ENCODE peak calls at places on chromosome 16, in four cellular contexts. E, S, M and O are unnamed samples.

GRCh38 chr16:10646581-10647263 is 48.0 kb downstream of the TEKT5 start:
- DNase-seq in E (no peak), S (no peak), M (no peak), O (no peak)

GRCh38 chr16:29738514-29738913 is 7.3 kb downstream of the C16orf54 start:
- DNase-seq in E (no peak), S (no peak), M (no peak), O (peak; percentile 70)

GRCh38 chr16:3578121-3578520 is 918 bp upstream of the NLRC3 start:
- DNase-seq in E (no peak), S (no peak), M (no peak), O (peak; percentile 63)

GRCh38 chr16:24018485-24018884 is 182.7 kb downstream of the PRKCB start:
- DNase-seq in E (no peak), S (no peak), M (no peak), O (no peak)

GRCh38 chr16:6684076-6684673 is 648.5 kb upstream of the RBFOX1 start:
- DNase-seq in E (peak; percentile 65), S (peak; percentile 63), M (peak; percentile 35), O (peak; percentile 35)

GRCh38 chr16:72371307-72372081 is 199.5 kb upstream of the PMFBP1 start:
- DNase-seq in E (peak; percentile 83), S (peak; percentile 48), M (no peak), O (no peak)

GRCh38 chr16:55391760-55392375 is 67.9 kb downstream of the IRX6 start:
- DNase-seq in E (no peak), S (no peak), M (no peak), O (no peak)

GRCh38 chr16:83728518-83728917 is 79.3 kb upstream of the HSBP1 start:
- DNase-seq in E (no peak), S (no peak), M (no peak), O (no peak)

GRCh38 chr16:11563493-11564040 is 23.2 kb downstream of the LITAF start:
- DNase-seq in E (no peak), S (no peak), M (no peak), O (no peak)

GRCh38 chr16:28219283-28219682 is 7.5 kb upstream of the XPO6 start:
- DNase-seq in E (peak; percentile 26), S (peak; percentile 30), M (no peak), O (no peak)

GRCh38 chr16:67158637-67159600 is 790 bp downstream of the TRADD start:
- DNase-seq in E (peak; percentile 70), S (peak; percentile 56), M (peak; percentile 49), O (peak; percentile 71)

GRCh38 chr16:84453061-84453752 is 51.3 kb downstream of the MEAK7 start:
- DNase-seq in E (no peak), S (no peak), M (no peak), O (no peak)

GRCh38 chr16:31277659-31278260 is 18.0 kb downstream of the ITGAM start:
- DNase-seq in E (no peak), S (no peak), M (no peak), O (no peak)

GRCh38 chr16:81167851-81168250 is 70.6 kb upstream of the BCO1 start:
- DNase-seq in E (no peak), S (no peak), M (no peak), O (no peak)

GRCh38 chr16:86761117-86761971 is 183.0 kb downstream of the FOXL1 start:
- DNase-seq in E (peak; percentile 81), S (peak; percentile 70), M (peak; percentile 60), O (peak; percentile 19)

DNA sequence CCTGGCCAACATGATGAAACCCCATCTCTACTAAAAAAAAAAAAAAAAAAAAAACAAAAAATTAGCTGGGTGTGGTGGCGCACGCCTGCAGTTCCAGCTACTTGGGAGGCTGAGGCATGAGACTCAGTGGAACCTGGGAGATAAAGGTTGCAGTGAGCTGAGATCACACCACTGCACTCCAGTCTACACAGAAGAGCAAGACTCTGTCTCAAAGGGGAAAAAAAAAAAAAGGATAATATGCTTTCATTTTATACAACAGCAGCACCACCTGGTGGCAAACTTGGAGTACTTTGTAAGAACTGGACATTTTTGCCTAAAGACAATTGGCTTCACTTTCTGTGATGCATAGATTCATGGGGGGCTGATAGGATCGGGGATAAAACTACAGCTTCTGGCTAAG is 8.5 kb downstream of the CHTF8 start:
- DNase-seq in E (peak; percentile 79), S (peak; percentile 76), M (peak; percentile 73), O (peak; percentile 77)
- H2AFZ ChIP-seq in E (no peak overlapping the region), S (no peak overlapping the region), M (no peak overlapping the region), O (no peak overlapping the region)

GRCh38 chr16:82621796-82622195 is 5.0 kb upstream of the CDH13 start:
- DNase-seq in E (no peak), S (no peak), M (peak; percentile 23), O (no peak)
- TF ChIP-seq CTCF in E (peak; percentile 34), S (peak; percentile 11), M (no peak), O (peak; percentile 52)

DNA sequence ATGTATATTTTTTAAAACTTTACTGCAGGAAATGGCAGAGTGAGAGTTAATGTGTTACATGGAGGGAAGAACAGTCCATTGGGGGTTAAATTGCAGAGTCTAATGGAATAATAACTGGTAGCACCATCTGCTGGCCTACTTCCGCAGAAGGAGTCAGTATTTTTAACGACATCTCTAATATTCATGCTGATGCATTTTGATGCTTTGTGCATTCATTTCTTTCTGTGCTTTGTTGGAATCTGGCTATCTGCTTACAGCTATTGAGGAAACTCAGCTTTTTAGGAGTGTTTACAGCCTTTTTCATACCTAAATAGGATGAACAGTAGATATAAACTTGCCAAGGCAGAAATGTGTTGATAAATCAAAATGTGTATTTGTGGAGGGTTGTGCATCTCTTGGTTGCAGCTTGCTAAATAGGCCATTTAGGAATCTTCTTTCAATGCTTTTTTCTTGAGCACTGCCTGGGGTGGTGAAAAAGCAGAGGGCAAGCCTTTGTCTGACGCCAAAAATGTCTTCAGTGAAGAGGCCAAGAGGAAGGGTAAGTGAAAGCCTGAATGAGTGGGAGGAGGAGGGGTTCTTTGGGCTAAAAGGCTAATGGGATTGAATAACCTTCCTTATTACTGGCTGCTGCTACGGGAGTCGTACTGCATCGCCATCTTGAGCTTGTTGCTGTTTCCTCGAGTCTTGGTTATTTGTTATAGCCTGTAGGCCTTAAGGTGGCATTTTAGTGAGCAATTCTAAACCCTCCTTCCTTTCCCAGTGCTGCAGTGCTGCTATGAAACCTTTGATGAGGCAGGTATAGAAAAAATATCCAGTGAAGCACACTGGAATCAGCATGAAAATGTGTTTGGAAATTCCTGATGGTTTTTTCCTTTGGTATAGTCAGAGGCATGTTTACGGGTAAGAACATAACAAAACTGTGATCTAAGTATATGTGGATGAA is 153.3 kb downstream of the CHD9 start:
- DNase-seq in E (peak; percentile 86), S (peak; percentile 76), M (peak; percentile 66), O (peak; percentile 88)
- TF ChIP-seq EZH2phosphoT487 in E (no peak), S (no peak), M (no peak), O (no peak)

GRCh38 chr16:8661703-8662102 is 12.7 kb upstream of the ABAT start:
- DNase-seq in E (no peak), S (no peak), M (no peak), O (no peak)

GRCh38 chr16:8663192-8664089 is 11.0 kb upstream of the ABAT start:
- DNase-seq in E (no peak), S (no peak), M (no peak), O (no peak)

GRCh38 chr16:8665529-8665928 is 8.9 kb upstream of the ABAT start:
- DNase-seq in E (no peak), S (no peak), M (no peak), O (no peak)

GRCh38 chr16:8656376-8656775 is 18.0 kb upstream of the ABAT start:
- DNase-seq in E (no peak), S (no peak), M (no peak), O (no peak)

GRCh38 chr16:8660841-8661301 is 13.5 kb upstream of the ABAT start:
- DNase-seq in E (peak; percentile 86), S (peak; percentile 77), M (peak; percentile 78), O (peak; percentile 59)
- H2AFZ ChIP-seq in E (no peak overlapping the region), S (no peak overlapping the region), M (peak overlapping the region; percentile 30), O (no peak overlapping the region)

DNA sequence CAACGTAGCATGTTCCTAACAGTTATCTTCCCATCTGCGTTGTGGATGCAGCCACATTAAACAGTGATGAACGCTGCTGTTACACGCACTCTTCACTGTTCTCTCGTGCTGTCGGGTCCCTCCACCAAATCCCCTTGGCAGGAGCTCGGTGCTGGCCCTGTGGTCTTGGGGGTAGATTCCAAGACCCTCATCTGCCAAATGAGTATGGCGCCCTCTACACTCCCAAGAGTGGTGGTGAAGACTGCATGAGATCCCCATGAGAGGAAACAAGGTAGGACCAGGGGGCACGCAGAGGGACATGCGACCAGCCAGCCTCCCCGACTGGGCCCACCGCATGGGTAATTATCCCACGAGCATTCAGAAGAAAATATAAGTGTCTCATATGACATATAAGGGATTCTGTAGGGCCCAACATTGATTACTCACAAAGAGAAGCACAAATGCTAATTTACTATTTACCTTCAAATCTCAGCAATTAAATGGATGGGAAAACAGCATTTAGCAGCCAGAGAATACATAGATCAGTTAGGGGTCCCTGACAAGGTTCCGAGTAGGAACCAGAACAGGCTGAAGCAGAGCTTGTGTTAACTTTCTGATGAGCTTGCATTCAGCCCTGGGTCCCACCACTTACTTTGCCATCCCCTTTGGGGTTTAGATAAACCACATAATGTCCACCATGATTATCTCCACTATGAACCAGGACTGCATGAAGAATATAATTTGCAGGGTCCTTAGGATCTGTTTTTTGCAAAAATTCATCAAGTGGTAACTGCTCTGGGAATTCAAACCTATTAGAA is 23.8 kb downstream of the LITAFD start:
- DNase-seq in E (peak; percentile 51), S (no peak), M (no peak), O (no peak)
- TF ChIP-seq CTCF in E (peak; percentile 54), S (peak; percentile 28), M (peak; percentile 35), O (peak; percentile 61)

GRCh38 chr16:77211880-77212735 is 12.9 kb downstream of the SYCE1L start:
- DNase-seq in E (peak; percentile 83), S (peak; percentile 87), M (peak; percentile 61), O (peak; percentile 67)
- TF ChIP-seq EZH2phosphoT487 in E (no peak), S (no peak), M (no peak), O (no peak)

GRCh38 chr16:89067677-89068076 is 26.0 kb upstream of the ACSF3 start:
- DNase-seq in E (no peak), S (no peak), M (peak; percentile 4), O (peak; percentile 53)
- H2AFZ ChIP-seq in E (no peak overlapping the region), S (no peak overlapping the region), M (no peak overlapping the region), O (no peak overlapping the region)

GRCh38 chr16:9124444-9124843 is 33.0 kb downstream of the HAPSTR1 start:
- DNase-seq in E (no peak), S (no peak), M (no peak), O (no peak)
- TF ChIP-seq CTCF in E (no peak), S (no peak), M (no peak), O (no peak)

DNA sequence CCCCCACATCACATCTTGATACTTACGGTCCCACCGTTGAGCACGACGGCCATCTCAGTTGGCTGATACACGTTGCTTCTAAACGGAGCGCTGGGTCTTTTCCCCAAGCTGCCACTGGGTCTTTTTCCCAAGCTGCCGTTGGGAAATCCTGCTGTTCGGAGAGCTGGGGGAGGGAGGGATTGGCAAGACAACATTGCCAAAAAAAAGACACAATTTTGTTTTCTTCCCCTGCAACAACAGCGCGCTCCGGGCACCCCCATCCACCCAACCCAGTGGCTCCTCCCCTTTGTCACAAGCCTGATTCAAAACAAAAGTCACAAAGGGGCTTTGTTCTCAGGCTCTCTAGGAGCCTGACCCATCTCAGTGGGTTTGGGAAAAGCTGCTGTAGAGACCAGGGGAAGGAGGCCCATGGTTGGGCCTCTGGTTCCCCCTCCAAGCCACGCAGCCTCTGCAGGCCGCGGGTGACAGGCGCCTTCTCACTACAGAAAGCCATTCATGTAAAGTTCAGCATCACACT is 22.8 kb downstream of the GPRC5B start:
- DNase-seq in E (peak; percentile 91), S (no peak), M (no peak), O (no peak)
- TF ChIP-seq EZH2phosphoT487 in E (no peak), S (no peak), M (no peak), O (no peak)